ENCODE peak calls at places on chromosome 2, in six cellular contexts. H is upper lobe of right lung; F is HepG2; A is dorsolateral prefrontal cortex; C is CD8-positive, alpha-beta T cell; S is uterus. D is an unnamed sample.

GRCh38 chr2:127957240-127957639 is 70.6 kb downstream of the SAP130 start:
- DNase-seq in C (no peak), H (no peak), F (no peak), S (no peak), A (no peak), D (no peak)

GRCh38 chr2:26617259-26618083 is 23.7 kb downstream of the CIB4 start:
- DNase-seq in S (no peak), A (no peak), F (no peak), C (no peak), H (peak; percentile 26), D (no peak)

GRCh38 chr2:64799592-64800252 is 146.0 kb upstream of the SERTAD2 start:
- DNase-seq in F (no peak), H (no peak), S (no peak), A (no peak), C (no peak), D (no peak)

GRCh38 chr2:207512356-207512755 is 17.4 kb upstream of the CREB1 start:
- DNase-seq in H (no peak), F (no peak), C (no peak), A (no peak), S (no peak), D (no peak)

GRCh38 chr2:2041256-2041824 is 289.7 kb downstream of the MYT1L start:
- DNase-seq in F (peak; percentile 6), H (no peak), A (no peak), C (no peak), S (no peak), D (no peak)

GRCh38 chr2:12376025-12376424 is 340.7 kb upstream of the TRIB2 start:
- DNase-seq in H (no peak), F (no peak), A (no peak), C (no peak), S (no peak), D (no peak)

GRCh38 chr2:71612581-71613520 is 159.5 kb downstream of the DYSF start:
- DNase-seq in C (no peak), H (peak; percentile 51), A (peak; percentile 21), F (no peak), S (peak; percentile 7), D (no peak)

GRCh38 chr2:132873738-132874137 is 203.7 kb upstream of the LYPD1 start:
- DNase-seq in S (no peak), H (no peak), F (no peak), A (no peak), C (no peak), D (no peak)

GRCh38 chr2:205868773-205869333 is 186.6 kb downstream of the NRP2 start:
- DNase-seq in F (no peak), S (no peak), A (no peak), C (no peak), H (no peak), D (no peak)

GRCh38 chr2:37656512-37657423 is 14.7 kb downstream of the CDC42EP3 start:
- DNase-seq in H (no peak), F (no peak), A (no peak), S (no peak), C (no peak), D (no peak)

GRCh38 chr2:37653805-37654378 is 17.6 kb downstream of the CDC42EP3 start:
- DNase-seq in A (peak; percentile 52), H (no peak), F (no peak), S (no peak), C (no peak), D (no peak)

GRCh38 chr2:37655442-37655841 is 16.0 kb downstream of the CDC42EP3 start:
- DNase-seq in C (no peak), S (no peak), F (no peak), H (no peak), A (no peak), D (no peak)

GRCh38 chr2:37654419-37654818 is 17.0 kb downstream of the CDC42EP3 start:
- DNase-seq in F (no peak), C (no peak), H (no peak), S (no peak), A (no peak), D (no peak)

GRCh38 chr2:37654932-37655331 is 16.5 kb downstream of the CDC42EP3 start:
- DNase-seq in H (no peak), A (no peak), C (no peak), S (no peak), F (no peak), D (no peak)
- H3K27ac ChIP-seq in H (peak overlapping the region; percentile 77), A (no peak overlapping the region), C (no peak overlapping the region), S (peak overlapping the region; percentile 95), F (no peak overlapping the region), D (peak overlapping the region; percentile 43)

DNA sequence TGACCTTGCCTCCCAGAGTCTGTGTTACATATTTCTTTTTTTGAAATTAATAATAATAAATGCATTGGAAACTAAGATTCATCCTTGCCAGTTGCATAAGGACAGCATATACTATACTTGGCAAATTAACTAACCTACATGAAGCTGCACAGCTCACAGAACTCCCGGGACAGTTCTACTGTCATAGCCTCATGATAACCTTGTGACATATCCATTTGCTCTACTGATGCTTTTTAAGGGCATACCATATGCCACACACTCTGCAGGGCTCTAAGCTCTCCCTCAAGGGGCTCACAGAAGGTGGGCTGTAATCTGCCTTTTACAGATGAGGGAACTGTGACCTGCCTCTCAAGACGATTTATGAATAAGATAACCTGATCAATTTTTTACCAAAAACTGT is 3.8 kb downstream of the ITGB1BP1 start:
- DNase-seq in F (no peak), H (no peak), C (no peak), A (no peak), S (no peak), D (no peak)
- H3K27ac ChIP-seq in F (peak overlapping the region; percentile 58), H (no peak overlapping the region), C (no peak overlapping the region), A (no peak overlapping the region), S (peak overlapping the region; percentile 7), D (no peak overlapping the region)

GRCh38 chr2:10410716-10411437 is 37.2 kb downstream of the ODC1 start:
- DNase-seq in H (no peak), C (no peak), F (no peak), S (no peak), A (no peak), D (no peak)
- H3K27ac ChIP-seq in H (no peak overlapping the region), C (no peak overlapping the region), F (no peak overlapping the region), S (peak overlapping the region; percentile 68), A (no peak overlapping the region), D (no peak overlapping the region)

GRCh38 chr2:224038049-224038829 is 847 bp downstream of the SERPINE2 start:
- DNase-seq in A (peak; percentile 36), C (no peak), F (peak; percentile 33), S (peak; percentile 16), H (peak; percentile 69), D (peak; percentile 40)
- H3K27ac ChIP-seq in A (no peak overlapping the region), C (no peak overlapping the region), F (no peak overlapping the region), S (peak overlapping the region; percentile 10), H (no peak overlapping the region), D (no peak overlapping the region)

D was measured in CD4-positive, alpha-beta T cell.